ENCODE peak calls at places on chromosomes 2 and 18, in six cellular contexts. A is PC-3, J is SK-N-SH, E is neural progenitor cell, G is GM23338, S is OCI-LY7. Y is an unnamed sample.

GRCh38 chr2:143481231-143481613 is 352.0 kb downstream of the ARHGAP15 start:
- DNase-seq in A (no peak), J (no peak), E (no peak), G (no peak), S (no peak), Y (no peak)

GRCh38 chr2:127541849-127542630 is 6.6 kb downstream of the MYO7B start:
- DNase-seq in A (no peak), J (no peak), E (no peak), G (no peak), S (no peak), Y (no peak)

GRCh38 chr18:23578891-23579653 is 7.2 kb downstream of the NPC1 start:
- DNase-seq in A (no peak), J (no peak), E (no peak), G (no peak), S (no peak), Y (peak; percentile 71)

GRCh38 chr2:181948227-181948626 is 37.4 kb upstream of the PPP1R1C start:
- DNase-seq in A (peak; percentile 35), J (no peak), E (no peak), G (no peak), S (no peak), Y (no peak)

GRCh38 chr2:23595021-23595420 is 210.0 kb downstream of the KLHL29 start:
- DNase-seq in A (no peak), J (no peak), E (no peak), G (no peak), S (no peak), Y (no peak)

GRCh38 chr18:45517181-45517741 is 98.0 kb upstream of the SLC14A2 start:
- DNase-seq in A (no peak), J (no peak), E (peak; percentile 43), G (no peak), S (no peak), Y (peak; percentile 86)

GRCh38 chr2:105876191-105876590 is 131.5 kb downstream of the NCK2 start:
- DNase-seq in A (no peak), J (no peak), E (no peak), G (no peak), S (no peak), Y (no peak)

GRCh38 chr2:240155080-240156025 is 14.9 kb upstream of the OTOS start:
- DNase-seq in A (no peak), J (no peak), E (peak; percentile 64), G (no peak), S (no peak), Y (no peak)

GRCh38 chr2:16656784-16657391 is 8.7 kb downstream of the CYRIA start:
- DNase-seq in A (no peak), J (no peak), E (no peak), G (no peak), S (peak; percentile 79), Y (no peak)

GRCh38 chr2:208363485-208363884 is 43.1 kb upstream of the PTH2R start:
- DNase-seq in A (peak; percentile 77), J (no peak), E (no peak), G (no peak), S (no peak), Y (peak; percentile 82)

GRCh38 chr2:239264838-239265651 is 135.8 kb downstream of the HDAC4 start:
- DNase-seq in A (peak; percentile 38), J (no peak), E (no peak), G (no peak), S (peak; percentile 38), Y (peak; percentile 82)

GRCh38 chr2:8819194-8819593 is 18.2 kb downstream of the KIDINS220 start:
- DNase-seq in A (peak; percentile 9), J (no peak), E (no peak), G (no peak), S (no peak), Y (peak; percentile 69)

GRCh38 chr2:38740851-38741541 is 10.2 kb downstream of the SRSF7 start:
- DNase-seq in A (peak; percentile 72), J (peak; percentile 50), E (peak; percentile 48), G (peak; percentile 76), S (peak; percentile 55), Y (peak; percentile 69)

GRCh38 chr2:233791151-233791882 is 13.2 kb downstream of the MROH2A start:
- DNase-seq in A (no peak), J (no peak), E (no peak), G (no peak), S (no peak), Y (no peak)

GRCh38 chr18:9868857-9869712 is 16.7 kb upstream of the TXNDC2 start:
- DNase-seq in A (no peak), J (peak; percentile 60), E (no peak), G (no peak), S (no peak), Y (no peak)

GRCh38 chr2:181805228-181806038 is 86.1 kb upstream of the ITPRID2 start:
- DNase-seq in A (no peak), J (no peak), E (no peak), G (no peak), S (no peak), Y (peak; percentile 30)

GRCh38 chr2:148789059-148789458 is 86.0 kb upstream of the KIF5C start:
- DNase-seq in A (no peak), J (no peak), E (no peak), G (no peak), S (no peak), Y (no peak)

GRCh38 chr2:157500334-157500733 is 56.4 kb upstream of the CYTIP start:
- DNase-seq in A (no peak), J (no peak), E (no peak), G (no peak), S (no peak), Y (no peak)

GRCh38 chr2:157838442-157839161 is 37.5 kb downstream of the ACVR1 start:
- DNase-seq in A (peak; percentile 71), J (peak; percentile 22), E (peak; percentile 40), G (peak; percentile 38), S (no peak), Y (peak; percentile 80)

GRCh38 chr2:112465373-112465772 is 16.6 kb upstream of the TTL start:
- DNase-seq in A (peak; percentile 28), J (peak; percentile 20), E (peak; percentile 24), G (peak; percentile 62), S (no peak), Y (peak; percentile 64)

GRCh38 chr2:41495050-41495449 is 552.8 kb upstream of the PKDCC start:
- DNase-seq in A (no peak), J (no peak), E (peak; percentile 12), G (peak; percentile 13), S (peak; percentile 25), Y (no peak)

GRCh38 chr18:11948852-11949523 is 32.3 kb upstream of the IMPA2 start:
- DNase-seq in A (no peak), J (no peak), E (no peak), G (peak; percentile 40), S (no peak), Y (peak; percentile 55)

GRCh38 chr2:2848198-2848597 is 517.1 kb upstream of the MYT1L start:
- DNase-seq in A (no peak), J (no peak), E (no peak), G (no peak), S (no peak), Y (no peak)

GRCh38 chr2:143452817-143453462 is 323.7 kb downstream of the ARHGAP15 start:
- DNase-seq in A (no peak), J (no peak), E (no peak), G (no peak), S (no peak), Y (no peak)

GRCh38 chr2:86695053-86695691 is 24.9 kb upstream of the RMND5A start:
- DNase-seq in A (peak; percentile 89), J (no peak), E (no peak), G (no peak), S (no peak), Y (peak; percentile 11)
- TF ChIP-seq EZH2phosphoT487 in A (no peak), J (no peak), E (no peak), G (no peak), S (no peak), Y (no peak)

GRCh38 chr2:129224022-129224421 is 755.4 kb upstream of the RAB6C start:
- DNase-seq in A (no peak), J (no peak), E (no peak), G (no peak), S (no peak), Y (no peak)
- H3K27ac ChIP-seq in A (no peak overlapping the region), J (no peak overlapping the region), E (no peak overlapping the region), G (no peak overlapping the region), S (no peak overlapping the region), Y (no peak overlapping the region)

DNA sequence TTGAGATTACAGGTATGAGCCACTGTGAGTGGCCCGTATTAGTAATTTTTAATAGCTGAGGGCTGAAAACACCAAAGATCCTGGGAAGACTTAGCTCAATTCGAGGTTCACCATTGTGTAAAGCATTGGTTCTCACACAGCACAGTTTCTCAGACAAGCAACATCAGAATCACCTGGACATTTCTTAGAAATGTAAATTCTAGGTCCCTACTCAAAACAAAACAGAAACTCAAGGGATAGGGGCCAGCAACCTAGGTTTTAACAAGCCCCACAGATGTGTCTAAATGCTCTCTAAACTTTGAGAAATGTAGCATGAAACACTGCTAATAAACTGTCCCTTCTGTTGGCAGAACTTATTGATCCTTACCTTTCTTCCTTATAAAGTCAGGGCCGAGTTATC is 681.2 kb downstream of the RNF144A start:
- DNase-seq in A (no peak), J (no peak), E (no peak), G (no peak), S (no peak), Y (no peak)
- TF ChIP-seq EZH2phosphoT487 in A (no peak), J (no peak), E (no peak), G (no peak), S (no peak), Y (no peak)

GRCh38 chr18:3654442-3655253 is 204.7 kb downstream of the TGIF1 start:
- DNase-seq in A (no peak), J (peak; percentile 29), E (no peak), G (no peak), S (no peak), Y (no peak)

GRCh38 chr18:3653263-3653858 is 203.4 kb downstream of the TGIF1 start:
- DNase-seq in A (no peak), J (no peak), E (no peak), G (no peak), S (no peak), Y (no peak)

GRCh38 chr18:3653859-3654441 is 204.0 kb downstream of the TGIF1 start:
- DNase-seq in A (no peak), J (peak; percentile 20), E (no peak), G (no peak), S (no peak), Y (no peak)

GRCh38 chr18:3651266-3651665 is 201.3 kb downstream of the TGIF1 start:
- DNase-seq in A (no peak), J (no peak), E (no peak), G (no peak), S (no peak), Y (no peak)

GRCh38 chr18:3652380-3653262 is 202.6 kb downstream of the TGIF1 start:
- DNase-seq in A (peak; percentile 99), J (peak; percentile 45), E (no peak), G (no peak), S (no peak), Y (peak; percentile 94)
- H3K27ac ChIP-seq in A (peak overlapping the region; percentile 86), J (peak overlapping the region; percentile 62), E (no peak overlapping the region), G (peak overlapping the region; percentile 42), S (no peak overlapping the region), Y (peak overlapping the region; percentile 80)

Y was measured in GM23248.